ENCODE peak calls at places on chromosomes 1 and 21, in four cellular contexts. P is psoas muscle, D is mesenchymal stem cell, I is AG04450. J is an unnamed sample.

GRCh38 chr1:116735246-116735645 is 19.0 kb upstream of the CD2 start:
- DNase-seq in P (no peak), D (no peak), I (no peak), J (no peak)

GRCh38 chr1:59678809-59679228 is 135.9 kb upstream of the HOOK1 start:
- DNase-seq in P (no peak), D (peak; percentile 99), I (peak; percentile 90), J (no peak)

GRCh38 chr1:185479781-185480180 is 162.7 kb upstream of the IVNS1ABP start:
- DNase-seq in P (no peak), D (no peak), I (no peak), J (no peak)

GRCh38 chr1:168428063-168428731 is 115.6 kb downstream of the XCL2 start:
- DNase-seq in P (peak; percentile 31), D (peak; percentile 64), I (no peak), J (no peak)

GRCh38 chr1:35592991-35593769 is 20.1 kb downstream of the TFAP2E start:
- DNase-seq in P (no peak), D (no peak), I (no peak), J (no peak)

GRCh38 chr1:91584309-91584708 is 83.7 kb downstream of the CDC7 start:
- DNase-seq in P (no peak), D (no peak), I (no peak), J (no peak)

GRCh38 chr21:41597227-41597626 is 89.3 kb upstream of the TMPRSS2 start:
- DNase-seq in P (no peak), D (no peak), I (no peak), J (no peak)

GRCh38 chr1:172513480-172513879 is 19.5 kb upstream of the SUCO start:
- DNase-seq in P (no peak), D (no peak), I (no peak), J (no peak)

GRCh38 chr1:220076861-220077762 is 12.5 kb downstream of the BPNT1 start:
- DNase-seq in P (no peak), D (no peak), I (no peak), J (no peak)

GRCh38 chr21:45992311-45993209 is 11.0 kb downstream of the COL6A1 start:
- DNase-seq in P (peak; percentile 35), D (no peak), I (no peak), J (no peak)

GRCh38 chr1:99348375-99349132 is 84.3 kb downstream of the PLPPR4 start:
- DNase-seq in P (no peak), D (peak; percentile 74), I (no peak), J (no peak)

GRCh38 chr1:227894831-227895451 is 52.8 kb downstream of the WNT9A start:
- DNase-seq in P (no peak), D (no peak), I (no peak), J (peak; percentile 11)

GRCh38 chr1:86356247-86356646 is 39.9 kb downstream of the ODF2L start:
- DNase-seq in P (no peak), D (no peak), I (no peak), J (no peak)

GRCh38 chr1:154768456-154769125 is 101.5 kb downstream of the KCNN3 start:
- DNase-seq in P (no peak), D (peak; percentile 18), I (no peak), J (no peak)

GRCh38 chr21:34950980-34951379 is 98.1 kb downstream of the RUNX1 start:
- DNase-seq in P (no peak), D (no peak), I (no peak), J (no peak)

GRCh38 chr21:33968082-33968997 is 52.7 kb upstream of the ATP5PO start:
- DNase-seq in P (no peak), D (peak; percentile 80), I (no peak), J (no peak)

GRCh38 chr1:228783415-228784045 is 48.3 kb downstream of the RHOU start:
- DNase-seq in P (no peak), D (peak; percentile 9), I (no peak), J (no peak)

GRCh38 chr1:228082975-228083870 is 715 bp downstream of the ARF1 start:
- DNase-seq in P (peak; percentile 69), D (peak; percentile 26), I (no peak), J (peak; percentile 27)

GRCh38 chr1:17183388-17184160 is 21.4 kb upstream of the PADI1 start:
- DNase-seq in P (no peak), D (no peak), I (no peak), J (no peak)

GRCh38 chr1:44557756-44558155 is 116.5 kb downstream of the TMEM53 start:
- DNase-seq in P (no peak), D (peak; percentile 12), I (no peak), J (no peak)

GRCh38 chr1:41364444-41365319 is 3.4 kb downstream of the FOXO6 start:
- DNase-seq in P (no peak), D (no peak), I (no peak), J (no peak)

GRCh38 chr1:155329980-155330598 is 9.4 kb downstream of the RUSC1 start:
- DNase-seq in P (no peak), D (no peak), I (no peak), J (no peak)

GRCh38 chr1:175480343-175480827 is 263.0 kb downstream of the TNR start:
- DNase-seq in P (no peak), D (no peak), I (no peak), J (no peak)

GRCh38 chr1:227362039-227362438 is 43.7 kb upstream of the CDC42BPA start:
- DNase-seq in P (no peak), D (no peak), I (no peak), J (no peak)

GRCh38 chr1:88293791-88294190 is 390.3 kb upstream of the PKN2 start:
- DNase-seq in P (no peak), D (no peak), I (no peak), J (no peak)

GRCh38 chr1:22132517-22133235 is 10.2 kb downstream of the WNT4 start:
- DNase-seq in P (peak; percentile 78), D (no peak), I (no peak), J (no peak)

GRCh38 chr1:22131062-22131461 is 11.8 kb downstream of the WNT4 start:
- DNase-seq in P (no peak), D (no peak), I (no peak), J (no peak)

GRCh38 chr1:22133928-22134324 is 9.0 kb downstream of the WNT4 start:
- DNase-seq in P (no peak), D (no peak), I (no peak), J (no peak)

GRCh38 chr1:22131875-22132486 is 10.9 kb downstream of the WNT4 start:
- DNase-seq in P (peak; percentile 35), D (peak; percentile 44), I (no peak), J (peak; percentile 8)

DNA sequence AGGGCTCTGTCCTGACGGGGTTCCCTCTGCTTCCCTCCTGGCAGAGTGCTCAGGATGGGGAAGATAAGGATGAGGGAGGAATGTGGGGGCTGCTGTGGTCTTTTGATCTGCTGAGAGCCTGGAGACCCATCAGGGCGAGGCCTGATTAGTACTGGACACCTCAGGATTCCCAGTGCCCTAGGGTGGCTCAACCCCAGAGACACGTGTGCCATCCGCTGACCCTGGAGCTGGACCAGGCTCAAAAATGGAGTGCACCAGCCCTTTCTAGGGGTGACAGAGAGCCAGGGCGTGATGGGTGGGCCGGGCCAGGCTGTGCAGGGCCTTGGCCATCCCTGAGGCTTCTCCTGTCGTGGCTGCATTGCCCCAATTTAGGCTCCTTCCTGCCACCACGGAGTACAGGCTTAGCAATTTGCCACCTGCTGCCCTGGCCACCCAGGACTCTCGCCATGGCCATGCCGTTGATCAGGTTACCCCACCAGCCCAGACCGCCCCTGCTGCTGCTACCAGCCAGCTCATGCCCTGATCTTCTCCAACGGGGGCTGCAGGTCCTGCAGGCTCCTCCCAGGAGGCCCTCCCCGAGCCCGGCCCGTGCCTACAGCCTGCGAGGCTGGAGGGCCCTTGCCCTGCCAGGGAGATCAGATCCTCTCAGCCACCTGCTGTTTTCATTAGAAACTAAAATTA is 9.5 kb downstream of the WNT4 start:
- DNase-seq in P (no peak), D (no peak), I (no peak), J (no peak)
- H3K4me3 ChIP-seq in P (peak overlapping the region; percentile 44), D (no peak overlapping the region), I (no peak overlapping the region), J (no peak overlapping the region)

GRCh38 chr1:29590583-29591555 is 354.5 kb downstream of the PTPRU start:
- DNase-seq in P (no peak), D (no peak), I (no peak), J (no peak)

GRCh38 chr1:29592261-29592615 is 355.9 kb downstream of the PTPRU start:
- DNase-seq in P (no peak), D (no peak), I (no peak), J (no peak)

GRCh38 chr1:29593601-29594382 is 357.5 kb downstream of the PTPRU start:
- DNase-seq in P (no peak), D (no peak), I (no peak), J (no peak)

GRCh38 chr1:29592731-29593130 is 356.4 kb downstream of the PTPRU start:
- DNase-seq in P (no peak), D (no peak), I (no peak), J (no peak)

GRCh38 chr1:29591601-29592260 is 355.4 kb downstream of the PTPRU start:
- DNase-seq in P (no peak), D (no peak), I (no peak), J (no peak)
- H3K27me3 ChIP-seq in P (peaks cover 10% of the 10 kb centered on the region), D (no peaks in the 10 kb centered on the region), I (no peaks in the 10 kb centered on the region), J (no peaks in the 10 kb centered on the region)

GRCh38 chr1:27616441-27616840 is 12.5 kb upstream of the AHDC1 start:
- DNase-seq in P (no peak), D (no peak), I (no peak), J (no peak)

GRCh38 chr1:27615346-27616004 is 11.5 kb upstream of the AHDC1 start:
- DNase-seq in P (no peak), D (no peak), I (no peak), J (no peak)

GRCh38 chr1:27614048-27614624 is 10.2 kb upstream of the AHDC1 start:
- DNase-seq in P (no peak), D (no peak), I (no peak), J (no peak)

GRCh38 chr1:27612718-27613117 is 8.8 kb upstream of the AHDC1 start:
- DNase-seq in P (no peak), D (no peak), I (no peak), J (no peak)

DNA sequence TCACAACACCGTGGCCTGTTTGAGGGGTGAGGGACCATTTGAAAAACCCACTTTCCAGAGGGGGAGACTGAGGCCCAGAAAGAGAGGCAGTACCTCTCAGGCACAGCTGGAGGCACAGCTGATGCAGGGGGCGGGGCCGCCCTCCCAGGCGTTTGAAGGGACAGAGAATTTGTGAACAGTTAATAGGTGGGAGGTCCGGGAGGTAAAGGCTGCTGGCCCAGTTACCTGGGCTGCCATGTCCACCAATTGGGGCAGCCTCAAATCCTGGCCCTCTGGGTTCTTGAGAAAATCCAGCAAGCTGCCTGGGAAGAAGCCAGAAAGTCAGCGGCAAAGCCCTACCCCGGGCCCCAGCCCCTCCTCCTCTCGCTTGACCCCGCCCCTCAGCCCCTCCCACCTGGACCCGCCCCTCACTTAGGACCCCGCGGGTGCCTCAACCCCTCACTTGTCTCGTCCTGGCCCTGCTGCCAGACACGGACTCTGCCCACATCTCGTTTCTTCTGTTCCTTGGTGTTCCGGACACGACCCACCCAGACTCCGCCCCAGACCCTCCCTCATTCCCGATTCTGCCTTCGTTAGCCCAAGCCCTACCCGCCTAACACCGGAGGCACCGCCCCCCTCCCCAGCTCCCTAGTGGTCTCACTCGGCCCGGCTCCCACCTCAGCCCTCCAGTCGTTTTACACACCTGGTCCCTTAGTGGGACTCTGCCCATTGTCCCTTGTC is 10.8 kb upstream of the AHDC1 start:
- DNase-seq in P (no peak), D (no peak), I (no peak), J (no peak)
- H3K4me3 ChIP-seq in P (no peak overlapping the region), D (no peak overlapping the region), I (no peak overlapping the region), J (no peak overlapping the region)

DNA sequence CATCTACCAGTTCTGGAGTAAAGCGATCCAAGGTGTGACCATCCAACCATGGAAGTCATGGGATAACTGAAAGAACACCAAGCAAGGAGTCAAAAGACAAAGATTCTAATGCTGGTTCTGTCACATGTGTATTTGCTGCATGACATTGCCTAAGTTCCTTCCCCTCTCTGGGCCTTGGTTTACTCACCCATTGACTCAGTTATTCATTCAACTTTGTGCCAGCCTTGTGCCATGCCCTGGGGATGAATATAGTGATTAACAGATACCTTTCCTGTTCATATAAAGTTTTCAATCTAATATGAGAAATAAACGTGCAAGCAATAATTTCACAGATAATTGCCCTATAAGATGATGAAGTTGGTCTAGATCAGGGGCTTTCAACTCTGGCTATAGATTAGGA is 33.0 kb upstream of the CAMK1G start:
- DNase-seq in P (no peak), D (no peak), I (no peak), J (no peak)
- H3K27me3 ChIP-seq in P (peaks cover 10% of the 10 kb centered on the region), D (peaks cover 37% of the 10 kb centered on the region), I (peaks cover 9% of the 10 kb centered on the region), J (no peaks in the 10 kb centered on the region)

J was measured in naive thymus-derived CD4-positive, alpha-beta T cell.